ENCODE peak calls at places on chromosome 14, in six cellular contexts. One of them, this sample, is unnamed.

GRCh38 chr14:72256055-72256454 is 323.8 kb downstream of the RGS6 start:
- DNase-seq in naive thymus-derived CD8-positive, alpha-beta T cell: no peak
- DNase-seq in glutamatergic neuron: no peak
- DNase-seq in dermis blood vessel endothelial cell: no peak
- DNase-seq in Peyer's patch: no peak
- DNase-seq in HuH-7: no peak
- DNase-seq in this sample: no peak

GRCh38 chr14:100778951-100779690 is 46.8 kb upstream of the MEG3 start:
- DNase-seq in naive thymus-derived CD8-positive, alpha-beta T cell: no peak
- DNase-seq in glutamatergic neuron: no peak
- DNase-seq in dermis blood vessel endothelial cell: no peak
- DNase-seq in Peyer's patch: peak; percentile 30
- DNase-seq in HuH-7: no peak
- DNase-seq in this sample: no peak

GRCh38 chr14:24695265-24696241 is 61.6 kb upstream of the GZMB start:
- DNase-seq in naive thymus-derived CD8-positive, alpha-beta T cell: no peak
- DNase-seq in glutamatergic neuron: no peak
- DNase-seq in dermis blood vessel endothelial cell: no peak
- DNase-seq in Peyer's patch: peak; percentile 72
- DNase-seq in HuH-7: no peak
- DNase-seq in this sample: no peak

GRCh38 chr14:65860956-65861631 is 448.6 kb downstream of the FUT8 start:
- DNase-seq in naive thymus-derived CD8-positive, alpha-beta T cell: no peak
- DNase-seq in glutamatergic neuron: no peak
- DNase-seq in dermis blood vessel endothelial cell: no peak
- DNase-seq in Peyer's patch: peak; percentile 55
- DNase-seq in HuH-7: no peak
- DNase-seq in this sample: no peak

GRCh38 chr14:92694807-92695206 is 53.6 kb downstream of the LGMN start:
- DNase-seq in naive thymus-derived CD8-positive, alpha-beta T cell: no peak
- DNase-seq in glutamatergic neuron: no peak
- DNase-seq in dermis blood vessel endothelial cell: no peak
- DNase-seq in Peyer's patch: no peak
- DNase-seq in HuH-7: no peak
- DNase-seq in this sample: no peak

GRCh38 chr14:100522616-100523021 is 64.6 kb downstream of the BEGAIN start:
- DNase-seq in naive thymus-derived CD8-positive, alpha-beta T cell: no peak
- DNase-seq in glutamatergic neuron: peak; percentile 18
- DNase-seq in dermis blood vessel endothelial cell: no peak
- DNase-seq in Peyer's patch: peak; percentile 37
- DNase-seq in HuH-7: no peak
- DNase-seq in this sample: no peak

GRCh38 chr14:34665785-34666425 is 36.0 kb upstream of the SNX6 start:
- DNase-seq in naive thymus-derived CD8-positive, alpha-beta T cell: peak; percentile 32
- DNase-seq in glutamatergic neuron: no peak
- DNase-seq in dermis blood vessel endothelial cell: peak; percentile 93
- DNase-seq in Peyer's patch: peak; percentile 59
- DNase-seq in HuH-7: no peak
- DNase-seq in this sample: no peak

GRCh38 chr14:96587823-96588385 is 85.7 kb downstream of the PAPOLA start:
- DNase-seq in naive thymus-derived CD8-positive, alpha-beta T cell: no peak
- DNase-seq in glutamatergic neuron: no peak
- DNase-seq in dermis blood vessel endothelial cell: no peak
- DNase-seq in Peyer's patch: no peak
- DNase-seq in HuH-7: no peak
- DNase-seq in this sample: no peak

GRCh38 chr14:21026988-21027315 is 2.1 kb upstream of the NDRG2 start:
- DNase-seq in naive thymus-derived CD8-positive, alpha-beta T cell: no peak
- DNase-seq in glutamatergic neuron: no peak
- DNase-seq in dermis blood vessel endothelial cell: no peak
- DNase-seq in Peyer's patch: no peak
- DNase-seq in HuH-7: no peak
- DNase-seq in this sample: no peak

GRCh38 chr14:20680843-20681347 is 3.5 kb upstream of the RNASE4 start:
- DNase-seq in naive thymus-derived CD8-positive, alpha-beta T cell: peak; percentile 59
- DNase-seq in glutamatergic neuron: no peak
- DNase-seq in dermis blood vessel endothelial cell: no peak
- DNase-seq in Peyer's patch: peak; percentile 65
- DNase-seq in HuH-7: no peak
- DNase-seq in this sample: no peak

GRCh38 chr14:90278199-90279175 is 22.1 kb downstream of the PSMC1 start:
- DNase-seq in naive thymus-derived CD8-positive, alpha-beta T cell: no peak
- DNase-seq in glutamatergic neuron: no peak
- DNase-seq in dermis blood vessel endothelial cell: no peak
- DNase-seq in Peyer's patch: no peak
- DNase-seq in HuH-7: no peak
- DNase-seq in this sample: no peak

GRCh38 chr14:32675433-32675832 is 263.2 kb upstream of the NPAS3 start:
- DNase-seq in naive thymus-derived CD8-positive, alpha-beta T cell: no peak
- DNase-seq in glutamatergic neuron: no peak
- DNase-seq in dermis blood vessel endothelial cell: no peak
- DNase-seq in Peyer's patch: no peak
- DNase-seq in HuH-7: no peak
- DNase-seq in this sample: no peak

GRCh38 chr14:54483848-54484247 is 4.9 kb downstream of the GMFB start:
- DNase-seq in naive thymus-derived CD8-positive, alpha-beta T cell: no peak
- DNase-seq in glutamatergic neuron: no peak
- DNase-seq in dermis blood vessel endothelial cell: no peak
- DNase-seq in Peyer's patch: no peak
- DNase-seq in HuH-7: no peak
- DNase-seq in this sample: no peak

GRCh38 chr14:88359500-88359899 is 26.0 kb upstream of the SPATA7 start:
- DNase-seq in naive thymus-derived CD8-positive, alpha-beta T cell: no peak
- DNase-seq in glutamatergic neuron: no peak
- DNase-seq in dermis blood vessel endothelial cell: no peak
- DNase-seq in Peyer's patch: no peak
- DNase-seq in HuH-7: no peak
- DNase-seq in this sample: no peak

GRCh38 chr14:80850197-80850814 is 91.2 kb downstream of the CEP128 start:
- DNase-seq in naive thymus-derived CD8-positive, alpha-beta T cell: no peak
- DNase-seq in glutamatergic neuron: no peak
- DNase-seq in dermis blood vessel endothelial cell: peak; percentile 73
- DNase-seq in Peyer's patch: no peak
- DNase-seq in HuH-7: no peak
- DNase-seq in this sample: no peak

This sample was measured in pancreas.